ENCODE peak calls at places on chromosomes 6 and 20, in four cellular contexts. T is lung, V is BJ, L is adipocyte. Y is an unnamed sample.

GRCh38 chr6:38477680-38478260 is 162.0 kb downstream of the BTBD9 start:
- DNase-seq in T (no peak), V (no peak), L (no peak), Y (no peak)

GRCh38 chr20:61655591-61655990 is 403.5 kb downstream of the CDH4 start:
- DNase-seq in T (no peak), V (no peak), L (no peak), Y (no peak)

GRCh38 chr6:43292763-43293318 is 5.2 kb upstream of the SLC22A7 start:
- DNase-seq in T (no peak), V (no peak), L (no peak), Y (no peak)

GRCh38 chr20:32972181-32973076 is 31.8 kb downstream of the SUN5 start:
- DNase-seq in T (no peak), V (no peak), L (no peak), Y (no peak)

GRCh38 chr6:123716506-123716905 is 79.8 kb upstream of the TRDN start:
- DNase-seq in T (no peak), V (no peak), L (no peak), Y (peak)

GRCh38 chr6:4371207-4371921 is 236.0 kb upstream of the ECI2 start:
- DNase-seq in T (no peak), V (peak), L (no peak), Y (peak)

GRCh38 chr6:78868124-78868523 is 773 bp downstream of the IRAK1BP1 start:
- DNase-seq in T (no peak), V (no peak), L (peak), Y (no peak)

GRCh38 chr20:32680544-32681174 is 6.9 kb upstream of the C20orf203 start:
- DNase-seq in T (no peak), V (no peak), L (no peak), Y (peak)

GRCh38 chr6:125004198-125004597 is 42.0 kb downstream of the RNF217 start:
- DNase-seq in T (no peak), V (no peak), L (no peak), Y (peak)

Y was measured in osteoblast.